ENCODE peak calls at places on chromosomes 3 and 15, in four cellular contexts. T, D, M and V are unnamed samples.

GRCh38 chr15:38707802-38708671 is 143.4 kb upstream of the RASGRP1 start:
- DNase-seq in T (peak; percentile 28), D (peak; percentile 28), M (no peak), V (no peak)

GRCh38 chr15:63462053-63462452 is 42.3 kb upstream of the USP3 start:
- DNase-seq in T (no peak), D (no peak), M (no peak), V (no peak)

GRCh38 chr3:129824926-129825541 is 68.5 kb downstream of the TMCC1 start:
- DNase-seq in T (no peak), D (peak; percentile 60), M (no peak), V (peak; percentile 69)

GRCh38 chr15:91660174-91660649 is 193.3 kb upstream of the SLCO3A1 start:
- DNase-seq in T (no peak), D (no peak), M (no peak), V (peak; percentile 62)

GRCh38 chr3:138397983-138398382 is 36.4 kb upstream of the ESYT3 start:
- DNase-seq in T (peak; percentile 59), D (no peak), M (no peak), V (no peak)

GRCh38 chr3:138938056-138938876 is 8.7 kb downstream of the FOXL2 start:
- DNase-seq in T (no peak), D (peak; percentile 37), M (no peak), V (no peak)

GRCh38 chr15:89680282-89680873 is 1.2 kb upstream of the PLIN1 start:
- DNase-seq in T (no peak), D (no peak), M (no peak), V (no peak)

GRCh38 chr3:159356606-159357005 is 554.8 kb downstream of the MFSD1 start:
- DNase-seq in T (no peak), D (no peak), M (no peak), V (no peak)

GRCh38 chr3:25664066-25664809 is 469 bp downstream of the TOP2B start:
- DNase-seq in T (peak; percentile 62), D (peak; percentile 77), M (peak; percentile 82), V (no peak)

GRCh38 chr3:171977426-171977825 is 62.0 kb upstream of the FNDC3B start:
- DNase-seq in T (no peak), D (no peak), M (no peak), V (no peak)

GRCh38 chr3:138381950-138382715 is 33.8 kb downstream of the MRAS start:
- DNase-seq in T (no peak), D (no peak), M (peak; percentile 86), V (no peak)

GRCh38 chr15:82081904-82082810 is 36.3 kb upstream of the MEX3B start:
- DNase-seq in T (no peak), D (no peak), M (no peak), V (no peak)

GRCh38 chr3:29410660-29411405 is 130.0 kb downstream of the RBMS3 start:
- DNase-seq in T (no peak), D (no peak), M (no peak), V (no peak)

GRCh38 chr15:50450678-50451077 is 26.5 kb downstream of the USP8 start:
- DNase-seq in T (no peak), D (no peak), M (no peak), V (no peak)

GRCh38 chr15:76333720-76334437 is 2.7 kb upstream of the ISL2 start:
- DNase-seq in T (no peak), D (no peak), M (no peak), V (no peak)

GRCh38 chr15:69760890-69761568 is 308.4 kb downstream of the RPLP1 start:
- DNase-seq in T (no peak), D (peak; percentile 84), M (peak; percentile 60), V (no peak)

GRCh38 chr3:169295126-169295525 is 368.4 kb downstream of the MECOM start:
- DNase-seq in T (no peak), D (no peak), M (no peak), V (no peak)

GRCh38 chr3:165839296-165840076 is 2.3 kb upstream of the BCHE start:
- DNase-seq in T (no peak), D (no peak), M (no peak), V (no peak)

GRCh38 chr3:11060500-11061251 is 68.1 kb downstream of the SLC6A1 start:
- DNase-seq in T (peak; percentile 35), D (peak; percentile 63), M (peak; percentile 77), V (peak; percentile 27)

GRCh38 chr3:57048052-57048671 is 12.3 kb upstream of the SPATA12 start:
- DNase-seq in T (peak; percentile 41), D (no peak), M (no peak), V (no peak)

GRCh38 chr3:175150812-175151411 is 291.8 kb downstream of the NAALADL2 start:
- DNase-seq in T (no peak), D (no peak), M (no peak), V (peak; percentile 94)

GRCh38 chr3:38662544-38662943 is 13.1 kb upstream of the SCN5A start:
- DNase-seq in T (no peak), D (no peak), M (no peak), V (peak; percentile 30)

GRCh38 chr3:11431319-11431718 is 159.1 kb downstream of the ATG7 start:
- DNase-seq in T (no peak), D (no peak), M (no peak), V (no peak)